ENCODE peak calls at places on chromosomes 6 and 20, in five cellular contexts. I, P, B, M and U are unnamed samples.

GRCh38 chr6:100376103-100376502 is 88.6 kb downstream of the SIM1 start:
- DNase-seq in I (no peak), P (no peak), B (no peak), M (no peak), U (no peak)

GRCh38 chr6:113402541-113402940 is 454.6 kb upstream of the MARCKS start:
- DNase-seq in I (no peak), P (no peak), B (no peak), M (no peak), U (no peak)

GRCh38 chr6:8157839-8158238 is 55.5 kb upstream of the EEF1E1 start:
- DNase-seq in I (no peak), P (no peak), B (peak), M (peak), U (no peak)

GRCh38 chr6:125804264-125804663 is 13.5 kb downstream of the NCOA7 start:
- DNase-seq in I (peak), P (no peak), B (no peak), M (no peak), U (no peak)

GRCh38 chr20:34943808-34944568 is 11.6 kb downstream of the GSS start:
- DNase-seq in I (no peak), P (no peak), B (no peak), M (no peak), U (peak)

GRCh38 chr6:14738497-14738896 is 507.4 kb upstream of the JARID2 start:
- DNase-seq in I (no peak), P (no peak), B (no peak), M (no peak), U (no peak)

GRCh38 chr6:157806496-157807215 is 16.4 kb upstream of the SNX9 start:
- DNase-seq in I (no peak), P (peak), B (no peak), M (no peak), U (no peak)

GRCh38 chr20:5118220-5119142 is 1.3 kb downstream of the PCNA start:
- DNase-seq in I (no peak), P (peak), B (no peak), M (peak), U (no peak)

GRCh38 chr6:136111831-136112230 is 138.3 kb downstream of the MTFR2 start:
- DNase-seq in I (no peak), P (no peak), B (no peak), M (no peak), U (no peak)

GRCh38 chr6:137878810-137879285 is 11.8 kb downstream of the TNFAIP3 start:
- DNase-seq in I (no peak), P (no peak), B (no peak), M (no peak), U (no peak)

GRCh38 chr20:33788351-33789049 is 22.6 kb upstream of the CHMP4B start:
- DNase-seq in I (no peak), P (no peak), B (no peak), M (no peak), U (no peak)

GRCh38 chr6:113433506-113433991 is 423.6 kb upstream of the MARCKS start:
- DNase-seq in I (no peak), P (no peak), B (peak), M (peak), U (peak)

GRCh38 chr20:3464166-3464565 is 6.7 kb upstream of the ATRN start:
- DNase-seq in I (no peak), P (no peak), B (no peak), M (no peak), U (no peak)

GRCh38 chr20:12171927-12172581 is 254.4 kb downstream of the BTBD3 start:
- DNase-seq in I (no peak), P (no peak), B (no peak), M (no peak), U (peak)

GRCh38 chr6:36947570-36948351 is 6.8 kb upstream of the PI16 start:
- DNase-seq in I (no peak), P (no peak), B (no peak), M (no peak), U (peak)

GRCh38 chr20:618980-619379 is 8.9 kb upstream of the TCF15 start:
- DNase-seq in I (no peak), P (no peak), B (peak), M (no peak), U (no peak)

GRCh38 chr20:16459019-16459700 is 114.1 kb downstream of the KIF16B start:
- DNase-seq in I (no peak), P (peak), B (no peak), M (peak), U (peak)

GRCh38 chr20:58229198-58229802 is 847 bp upstream of the ANKRD60 start:
- DNase-seq in I (no peak), P (no peak), B (no peak), M (no peak), U (peak)

GRCh38 chr6:159984268-159984786 is 15.4 kb downstream of the IGF2R start:
- DNase-seq in I (no peak), P (peak), B (no peak), M (no peak), U (peak)

GRCh38 chr6:135514706-135515105 is 17.2 kb upstream of the AHI1 start:
- DNase-seq in I (no peak), P (no peak), B (no peak), M (no peak), U (no peak)

GRCh38 chr6:152696543-152696942 is 1.2 kb upstream of the MYCT1 start:
- DNase-seq in I (no peak), P (no peak), B (no peak), M (peak), U (peak)

GRCh38 chr6:4655196-4656025 is 120.8 kb upstream of the CDYL start:
- DNase-seq in I (no peak), P (no peak), B (no peak), M (no peak), U (no peak)

GRCh38 chr6:4585682-4586468 is 190.3 kb upstream of the CDYL start:
- DNase-seq in I (no peak), P (no peak), B (no peak), M (no peak), U (no peak)

GRCh38 chr6:148979006-148979901 is 232.4 kb downstream of the UST start:
- DNase-seq in I (no peak), P (no peak), B (peak), M (no peak), U (no peak)

GRCh38 chr6:156953125-156953477 is 175.9 kb downstream of the ARID1B start:
- DNase-seq in I (no peak), P (no peak), B (no peak), M (no peak), U (no peak)

GRCh38 chr6:221531-222349 is 70.5 kb upstream of the DUSP22 start:
- DNase-seq in I (peak), P (no peak), B (peak), M (no peak), U (peak)

GRCh38 chr6:68777956-68778355 is 142.9 kb downstream of the ADGRB3 start:
- DNase-seq in I (no peak), P (peak), B (no peak), M (no peak), U (peak)

GRCh38 chr20:44072381-44072780 is 114.6 kb downstream of the JPH2 start:
- DNase-seq in I (no peak), P (no peak), B (no peak), M (no peak), U (no peak)

GRCh38 chr20:63696628-63697356 is at the start of gene TNFRSF6B:
- DNase-seq in I (no peak), P (no peak), B (no peak), M (no peak), U (no peak)
- TF ChIP-seq POLR2A in I (peak), P (peak), B (no peak), M (no peak), U (no peak)

DNA sequence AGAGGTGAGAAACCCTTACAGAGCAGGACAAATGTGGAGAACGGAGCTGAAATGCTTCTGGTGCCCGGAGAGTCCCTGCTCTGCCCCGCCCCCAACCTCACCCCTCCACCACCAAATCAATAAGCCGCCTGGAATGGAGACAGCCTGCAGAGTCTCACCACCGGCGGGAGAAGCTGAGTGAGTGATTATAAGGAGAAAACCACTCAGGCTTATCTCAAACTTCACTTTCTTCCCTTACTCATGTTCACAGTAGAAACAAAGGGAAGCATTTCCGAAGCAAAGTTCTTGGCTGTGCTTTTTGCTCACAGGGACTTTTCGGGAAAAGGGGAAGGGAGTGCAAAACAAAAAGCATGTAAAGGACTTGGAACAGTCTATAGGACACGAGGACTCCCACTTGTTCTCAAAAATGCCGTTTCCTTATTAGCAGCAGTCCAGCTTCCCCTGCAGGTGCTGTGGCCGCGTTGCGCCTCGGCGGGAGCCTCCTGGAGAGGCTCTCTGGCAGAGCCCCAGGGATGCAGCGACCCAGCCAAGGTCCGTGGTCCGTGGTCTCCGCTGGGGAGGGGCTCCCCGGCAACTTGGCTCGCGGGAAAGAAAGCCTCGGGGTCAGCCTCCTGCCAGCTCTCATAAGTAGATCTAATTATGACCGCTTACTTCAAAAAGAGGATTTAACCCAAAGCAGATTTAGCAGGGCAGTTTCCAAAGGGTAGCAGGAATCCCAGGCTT is 64.8 kb upstream of the TMEM30A start:
- DNase-seq in I (no peak), P (peak), B (no peak), M (no peak), U (peak)
- TF ChIP-seq BHLHE40 in I (no peak), P (no peak), B (no peak), M (no peak), U (no peak)

DNA sequence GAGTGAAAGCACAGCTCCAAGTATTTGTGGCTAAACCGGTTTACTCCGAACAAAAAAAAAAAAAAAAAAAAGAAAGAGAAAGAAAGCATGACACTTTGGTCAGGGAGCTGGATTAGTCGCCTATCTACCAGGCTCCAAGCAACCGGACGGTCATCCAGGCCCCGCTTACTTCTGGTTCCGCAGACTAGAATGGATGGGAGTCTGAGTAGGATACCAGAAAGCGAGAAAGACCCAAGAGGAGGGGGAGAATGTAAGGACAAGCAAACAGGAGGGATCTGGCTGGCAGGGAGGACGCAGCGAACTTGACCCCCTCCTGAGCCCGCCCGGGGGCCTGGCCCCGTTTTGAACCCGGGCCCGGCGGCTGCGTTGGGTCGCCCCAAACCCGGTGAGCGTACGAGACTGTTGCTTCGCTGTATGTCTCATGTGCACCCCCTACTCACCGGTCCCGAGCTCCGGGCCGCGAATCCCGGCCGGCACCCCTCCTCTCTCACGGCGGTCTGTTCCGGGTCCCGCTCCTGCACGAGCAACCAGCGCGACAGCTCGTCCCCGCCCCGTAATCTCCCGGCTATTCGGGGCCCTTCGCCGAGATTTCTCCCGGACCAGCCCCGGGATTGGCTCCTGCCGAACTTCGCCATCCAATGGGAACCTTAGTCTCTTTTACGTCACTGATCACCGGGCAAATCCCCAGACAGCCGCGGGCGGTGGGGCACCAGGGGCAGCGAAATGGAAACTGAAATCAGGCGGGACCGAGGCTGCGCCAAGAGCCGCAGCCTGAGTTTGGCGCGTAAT is at the start of gene TRIM26:
- DNase-seq in I (peak), P (peak), B (peak), M (peak), U (peak)
- TF ChIP-seq POLR2A in I (peak), P (peak), B (peak), M (peak), U (peak)

GRCh38 chr6:33589366-33589722 is 9.3 kb upstream of the BAK1 start:
- DNase-seq in I (no peak), P (no peak), B (no peak), M (no peak), U (no peak)

GRCh38 chr6:33589723-33590530 is 9.9 kb upstream of the BAK1 start:
- DNase-seq in I (peak), P (peak), B (peak), M (peak), U (peak)

GRCh38 chr6:33592280-33592594 is 12.2 kb upstream of the BAK1 start:
- DNase-seq in I (no peak), P (no peak), B (no peak), M (no peak), U (no peak)

GRCh38 chr6:33591633-33592032 is 11.6 kb upstream of the BAK1 start:
- DNase-seq in I (no peak), P (no peak), B (no peak), M (no peak), U (no peak)

GRCh38 chr6:33590531-33591198 is 10.6 kb upstream of the BAK1 start:
- DNase-seq in I (no peak), P (peak), B (peak), M (no peak), U (no peak)
- TF ChIP-seq BHLHE40 in I (no peak), P (no peak), B (no peak), M (no peak), U (no peak)

GRCh38 chr6:26286168-26286854 is 78.7 kb upstream of the BTN3A2 start:
- DNase-seq in I (no peak), P (peak), B (peak), M (peak), U (peak)

GRCh38 chr6:26285143-26286134 is 79.6 kb upstream of the BTN3A2 start:
- DNase-seq in I (peak), P (peak), B (peak), M (peak), U (peak)

GRCh38 chr6:26280409-26280808 is 84.6 kb upstream of the BTN3A2 start:
- DNase-seq in I (no peak), P (peak), B (no peak), M (no peak), U (no peak)

GRCh38 chr6:26288155-26288554 is 76.8 kb upstream of the BTN3A2 start:
- DNase-seq in I (no peak), P (no peak), B (no peak), M (peak), U (no peak)

DNA sequence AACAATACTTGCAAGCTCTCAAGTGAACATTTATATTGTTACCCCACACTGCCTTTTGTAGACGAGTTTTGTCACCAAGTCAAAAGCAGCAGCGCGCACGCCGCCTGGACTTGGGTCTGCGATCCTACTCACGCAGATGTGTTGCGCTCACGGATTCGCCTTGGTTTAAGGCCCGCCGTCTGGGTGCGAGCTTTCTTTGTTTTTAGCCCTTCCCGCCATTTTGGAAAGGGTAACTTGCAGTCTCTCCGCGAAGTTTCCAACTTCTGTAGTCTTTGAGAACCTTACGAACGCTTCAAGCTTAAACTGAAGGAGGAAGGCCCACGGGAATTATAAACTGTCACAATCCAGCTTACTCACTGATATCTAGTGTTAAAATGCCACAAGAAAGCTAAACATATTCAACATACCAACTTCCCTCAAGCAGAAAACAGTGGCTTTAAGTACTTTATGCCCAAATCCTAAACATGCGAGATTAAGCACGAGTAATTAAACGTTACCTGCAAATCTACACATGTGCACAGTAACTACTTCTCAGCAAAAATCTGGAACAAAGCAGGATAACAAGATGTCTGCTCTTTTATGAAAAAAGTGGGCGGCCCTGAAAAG is 80.4 kb upstream of the BTN3A2 start:
- DNase-seq in I (peak), P (peak), B (no peak), M (peak), U (peak)
- TF ChIP-seq POLR2A in I (peak), P (no peak), B (no peak), M (peak), U (no peak)

DNA sequence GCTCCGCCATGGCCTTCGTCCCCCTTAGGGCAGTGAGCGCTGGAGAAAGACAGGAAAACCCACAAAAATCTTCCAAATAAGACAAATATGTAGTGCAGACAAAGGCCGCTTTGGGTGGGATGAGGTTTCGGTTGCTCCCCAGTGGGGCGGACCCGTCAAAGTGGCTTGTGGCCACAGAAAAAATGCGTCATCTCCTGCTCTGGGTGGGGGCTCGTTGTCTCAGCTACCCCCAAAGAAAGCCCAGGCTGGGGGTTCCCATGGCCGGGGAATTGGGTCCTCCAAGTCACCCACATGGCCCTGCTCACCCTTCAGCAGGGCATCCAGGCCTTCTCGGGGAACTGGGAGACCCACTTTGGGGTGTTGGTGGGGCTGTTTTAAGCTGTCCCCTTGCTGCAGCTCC is 21.9 kb upstream of the SCUBE3 start:
- DNase-seq in I (no peak), P (no peak), B (no peak), M (no peak), U (no peak)
- TF ChIP-seq BHLHE40 in I (no peak), P (no peak), B (no peak), M (no peak), U (no peak)

DNA sequence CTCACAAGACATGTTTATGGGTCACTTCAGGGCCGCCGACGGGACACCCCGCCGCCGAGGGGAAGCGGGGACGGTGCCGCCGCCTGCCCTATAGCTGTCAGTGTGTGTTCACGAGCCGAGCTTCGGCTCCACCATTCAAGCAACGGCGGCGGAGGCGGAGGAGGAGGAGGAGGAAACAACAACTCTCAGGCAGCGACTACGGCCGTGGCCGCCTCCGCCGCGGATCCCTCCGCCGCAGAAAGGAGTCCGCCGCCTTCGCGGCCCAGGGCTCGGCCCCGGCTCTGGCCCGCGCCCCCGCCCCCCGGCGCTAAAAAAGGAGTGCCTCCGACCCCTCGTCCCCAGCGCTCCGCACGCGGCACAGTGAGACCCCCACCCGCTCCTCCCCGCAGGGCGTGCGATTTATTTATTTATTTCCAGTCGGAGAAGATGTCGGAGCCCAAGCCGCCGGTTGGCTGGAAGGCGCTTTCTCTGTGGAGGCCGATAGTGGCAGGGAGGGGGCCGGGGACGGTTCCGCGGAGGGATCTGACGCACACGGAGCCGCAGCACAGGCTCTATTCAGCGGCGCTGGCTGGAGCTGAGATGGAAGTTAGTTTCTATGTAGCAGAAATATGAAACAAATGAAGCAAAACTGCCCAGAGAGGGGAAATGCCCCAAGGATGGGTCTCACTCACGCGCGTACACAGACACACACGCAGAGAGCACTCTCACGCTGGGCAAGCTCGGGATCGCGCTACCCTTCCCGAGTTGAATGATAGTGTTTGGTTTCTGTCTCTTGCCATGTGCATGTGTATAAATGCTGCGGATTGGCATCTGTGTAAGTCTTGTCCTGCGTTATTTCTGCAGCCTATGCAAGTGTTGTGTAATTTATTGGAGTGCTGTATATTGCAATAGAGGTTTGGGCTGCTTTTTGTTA is at the start of gene PHIP:
- DNase-seq in I (peak), P (peak), B (peak), M (peak), U (peak)
- TF ChIP-seq POLR2A in I (peak), P (peak), B (peak), M (peak), U (peak)

GRCh38 chr6:117351521-117351920 is 74.2 kb downstream of the ROS1 start:
- DNase-seq in I (no peak), P (no peak), B (no peak), M (no peak), U (no peak)
- TF ChIP-seq BHLHE40 in I (no peak), P (no peak), B (no peak), M (no peak), U (no peak)

GRCh38 chr6:27867051-27867940 is 44.9 kb downstream of the OR2B2 start:
- DNase-seq in I (peak), P (peak), B (peak), M (peak), U (peak)
- TF ChIP-seq POLR2A in I (peak), P (peak), B (peak), M (peak), U (peak)

DNA sequence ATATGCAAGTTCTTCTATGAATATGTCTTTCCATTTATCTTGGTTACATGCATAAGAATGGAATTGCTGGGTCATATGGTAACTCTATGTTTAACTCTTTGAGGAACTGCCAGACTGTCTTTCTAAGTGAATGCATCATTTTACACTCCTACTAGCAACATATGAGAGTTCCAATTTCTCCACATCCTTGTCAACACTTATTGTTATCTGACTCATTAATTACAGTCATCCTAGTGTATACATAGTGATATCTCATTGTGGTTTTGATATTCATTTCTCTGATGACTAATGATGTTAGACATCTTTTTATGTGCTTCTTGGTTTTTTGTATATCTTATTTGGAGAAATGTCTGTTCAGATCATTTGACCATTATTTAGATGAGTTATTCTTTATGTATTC is 96.7 kb upstream of the LAMP5 start:
- DNase-seq in I (no peak), P (no peak), B (no peak), M (no peak), U (peak)
- TF ChIP-seq BHLHE40 in I (no peak), P (no peak), B (no peak), M (no peak), U (no peak)